ENCODE peak calls at places on chromosome 21, in five cellular contexts. S is fibroblast of lung, C is neural progenitor cell, W is hepatocyte, M is stomach. E is an unnamed sample.

GRCh38 chr21:35063428-35064172 is 14.5 kb upstream of the RUNX1 start:
- DNase-seq in S (no peak), W (no peak), M (no peak), C (no peak), E (peak)

GRCh38 chr21:31176725-31177124 is 138.4 kb upstream of the KRTAP19-8 start:
- DNase-seq in M (no peak), W (no peak), C (no peak), S (peak), E (no peak)

GRCh38 chr21:37225440-37225839 is 41.7 kb downstream of the VPS26C start:
- DNase-seq in S (no peak), W (no peak), C (no peak), M (no peak), E (no peak)

GRCh38 chr21:41767606-41768370 is 936 bp upstream of the RIPK4 start:
- DNase-seq in M (no peak), W (peak), C (peak), S (peak), E (no peak)

GRCh38 chr21:42056996-42057689 is 14.0 kb upstream of the UMODL1 start:
- DNase-seq in C (no peak), W (peak), M (peak), S (peak), E (peak)

GRCh38 chr21:42413500-42413899 is 9.8 kb downstream of the UBASH3A start:
- DNase-seq in M (no peak), C (no peak), W (no peak), S (no peak), E (no peak)

GRCh38 chr21:29237110-29238051 is 61.3 kb upstream of the BACH1 start:
- DNase-seq in C (peak), W (no peak), M (no peak), S (peak), E (peak)

GRCh38 chr21:16069713-16070112 is 339.9 kb downstream of the USP25 start:
- DNase-seq in M (no peak), S (peak), C (no peak), W (no peak), E (no peak)

GRCh38 chr21:34337741-34338140 is 26.1 kb upstream of the KCNE2 start:
- DNase-seq in M (no peak), W (no peak), S (peak), C (no peak), E (no peak)

GRCh38 chr21:44802396-44803153 is 955 bp upstream of the UBE2G2 start:
- DNase-seq in S (no peak), C (peak), M (no peak), W (peak), E (no peak)

GRCh38 chr21:42085246-42086077 is 14.3 kb downstream of the UMODL1 start:
- DNase-seq in M (no peak), W (no peak), C (no peak), S (no peak), E (no peak)

GRCh38 chr21:36209626-36210171 is 53.1 kb downstream of the DOP1B start:
- DNase-seq in W (peak), S (peak), M (peak), C (peak), E (peak)

GRCh38 chr21:30227633-30228404 is 11.9 kb upstream of the CLDN8 start:
- DNase-seq in M (no peak), W (peak), C (no peak), S (peak), E (peak)

GRCh38 chr21:32719085-32719484 is 8.7 kb downstream of the SYNJ1 start:
- DNase-seq in S (no peak), C (no peak), W (no peak), M (no peak), E (no peak)

GRCh38 chr21:44436111-44436611 is 19.1 kb upstream of the LRRC3 start:
- DNase-seq in M (no peak), C (no peak), W (no peak), S (no peak), E (no peak)

GRCh38 chr21:33587792-33588484 is 546 bp downstream of the DONSON start:
- DNase-seq in W (peak), S (peak), C (peak), M (peak), E (peak)

GRCh38 chr21:26881504-26882228 is 36.5 kb upstream of the ADAMTS1 start:
- DNase-seq in C (peak), S (peak), W (no peak), M (no peak), E (no peak)
- TF ChIP-seq CTCF in C (peak), S (peak), W (peak), M (no peak), E (peak)

DNA sequence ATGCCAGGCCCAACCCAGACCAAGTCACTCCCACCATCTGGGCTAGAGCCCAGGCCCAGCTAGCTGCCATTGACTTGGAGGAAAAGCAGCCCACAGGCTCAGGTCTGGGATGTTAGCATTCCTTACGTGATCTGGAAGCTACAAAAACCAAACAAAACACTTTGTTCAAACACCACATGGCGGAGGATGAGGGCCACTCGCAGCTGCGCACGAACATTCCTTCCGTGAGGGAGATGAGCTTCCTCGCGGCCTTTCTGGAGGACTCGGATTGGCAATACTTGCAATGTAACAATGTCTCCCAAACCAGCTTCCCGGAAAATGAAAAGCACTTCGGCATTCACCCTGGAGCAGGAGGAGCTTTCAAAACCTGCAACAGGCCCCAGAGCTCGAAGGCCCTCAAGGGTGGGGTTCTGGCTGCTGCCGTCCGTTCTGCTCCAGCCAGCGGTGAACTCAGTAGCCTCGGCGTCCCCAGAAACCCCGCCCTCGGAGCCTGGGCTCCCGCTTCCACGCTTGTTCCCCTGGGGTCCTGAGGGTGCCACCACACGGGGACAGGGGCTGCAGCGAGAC is 40.5 kb downstream of the COL6A1 start:
- DNase-seq in C (no peak), S (peak), M (peak), W (peak), E (no peak)
- H3K27ac ChIP-seq in C (no peak), S (no peak), M (peak), W (peak), E (no peak)

GRCh38 chr21:15063081-15063820 is 1.5 kb downstream of the NRIP1 start:
- DNase-seq in M (no peak), C (peak), W (peak), S (peak), E (peak)
- H3K4me3 ChIP-seq in M (peak), C (peak), W (peak), S (peak), E (peak)

DNA sequence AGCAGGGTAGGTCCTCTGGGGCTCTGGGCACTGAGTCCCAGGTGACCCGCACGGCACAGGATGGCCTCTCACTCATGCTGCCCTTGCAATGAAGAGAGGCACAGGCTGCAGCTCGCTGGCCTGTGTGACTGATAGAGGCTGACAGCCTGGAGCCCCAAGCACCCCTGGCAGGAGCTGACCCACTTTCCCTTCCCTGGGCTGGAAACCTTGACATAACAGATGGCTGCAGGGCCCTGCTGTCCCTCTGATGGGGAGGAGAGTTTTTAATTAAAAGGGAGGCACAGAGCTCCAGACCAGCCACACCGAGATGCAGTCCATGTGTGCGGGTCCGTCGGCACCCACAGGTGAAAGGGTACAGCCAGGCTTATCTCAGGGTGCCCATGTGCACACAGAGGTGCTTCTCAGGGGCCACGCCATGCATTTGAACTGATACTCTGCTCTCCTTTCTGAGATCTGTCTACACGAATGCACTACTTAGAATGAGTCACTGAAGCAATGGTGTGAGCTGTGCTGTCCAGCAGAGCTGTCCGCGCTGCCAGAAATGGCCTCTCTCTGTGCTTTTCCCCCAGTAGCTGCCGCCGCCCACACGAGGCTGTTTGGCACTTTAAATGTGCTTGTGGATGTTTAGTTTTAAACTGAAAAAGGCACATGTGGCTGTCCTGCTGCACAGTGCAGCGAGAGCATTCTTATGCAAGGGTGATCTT is 87.3 kb upstream of the COL6A1 start:
- DNase-seq in M (no peak), C (peak), W (peak), S (peak), E (no peak)
- TF ChIP-seq CTCF in M (no peak), C (no peak), W (no peak), S (no peak), E (no peak)

E was measured in body of pancreas.